ENCODE peak calls at places on chromosomes 12 and 14, in ten cellular contexts. V is Panc1, P is lower lobe of right lung, N is A549, T is aorta, L is RWPE2, K is lung, B is HepG2, M is body of pancreas, F is PC-3. S is an unnamed sample.

GRCh38 chr12:6407206-6407954 is 23.4 kb downstream of the LTBR start:
- ATAC-seq in V (no peak), P (no peak), N (no peak), T (no peak), L (no peak), K (no peak), B (no peak), M (no peak), F (no peak), S (no peak)

GRCh38 chr12:72134934-72135333 is 137.2 kb upstream of the TRHDE start:
- ATAC-seq in V (no peak), P (no peak), N (no peak), T (no peak), L (no peak), K (no peak), B (no peak), M (no peak), F (no peak), S (no peak)

GRCh38 chr12:57237952-57238853 is 8.7 kb downstream of the SHMT2 start:
- ATAC-seq in V (no peak), P (peak; percentile 3), N (no peak), T (no peak), L (no peak), K (no peak), B (peak; percentile 14), M (no peak), F (no peak), S (no peak)

GRCh38 chr14:92601131-92601710 is 87.6 kb downstream of the RIN3 start:
- ATAC-seq in V (no peak), P (no peak), N (no peak), T (no peak), L (no peak), K (no peak), B (no peak), M (no peak), F (no peak), S (no peak)

GRCh38 chr12:40313928-40314327 is 89.1 kb downstream of the LRRK2 start:
- ATAC-seq in V (no peak), P (no peak), N (no peak), T (no peak), L (no peak), K (no peak), B (no peak), M (no peak), F (no peak), S (no peak)

GRCh38 chr12:132909030-132909368 is 21.6 kb upstream of the CHFR start:
- ATAC-seq in V (no peak), P (peak; percentile 18), N (no peak), T (peak; percentile 23), L (no peak), K (no peak), B (no peak), M (no peak), F (peak; percentile 2), S (no peak)

GRCh38 chr12:114976959-114977358 is 293.0 kb upstream of the TBX3 start:
- ATAC-seq in V (no peak), P (no peak), N (peak; percentile 75), T (no peak), L (peak; percentile 92), K (no peak), B (peak; percentile 47), M (no peak), F (peak; percentile 93), S (no peak)

GRCh38 chr12:100573168-100573498 is 351 bp upstream of the GAS2L3 start:
- ATAC-seq in V (no peak), P (no peak), N (peak; percentile 57), T (no peak), L (peak; percentile 54), K (peak; percentile 8), B (no peak), M (peak; percentile 43), F (no peak), S (no peak)

GRCh38 chr14:67943947-67944346 is 124.4 kb downstream of the RAD51B start:
- ATAC-seq in V (peak; percentile 86), P (peak; percentile 87), N (peak; percentile 88), T (peak; percentile 85), L (peak; percentile 48), K (no peak), B (peak; percentile 60), M (peak; percentile 78), F (peak; percentile 29), S (peak; percentile 65)

GRCh38 chr12:13189254-13189653 is 7.3 kb upstream of the EMP1 start:
- ATAC-seq in V (no peak), P (no peak), N (peak; percentile 14), T (peak; percentile 71), L (no peak), K (peak; percentile 51), B (no peak), M (no peak), F (no peak), S (peak; percentile 62)

GRCh38 chr12:108126212-108126611 is 2.9 kb upstream of the WSCD2 start:
- ATAC-seq in V (no peak), P (no peak), N (no peak), T (no peak), L (no peak), K (no peak), B (no peak), M (no peak), F (no peak), S (no peak)

GRCh38 chr14:96121660-96122395 is 82.7 kb downstream of the C14orf132 start:
- ATAC-seq in V (no peak), P (no peak), N (peak; percentile 74), T (no peak), L (peak; percentile 93), K (no peak), B (no peak), M (no peak), F (no peak), S (no peak)

GRCh38 chr12:40587416-40587815 is 104.8 kb upstream of the CNTN1 start:
- ATAC-seq in V (no peak), P (no peak), N (no peak), T (no peak), L (no peak), K (no peak), B (no peak), M (no peak), F (no peak), S (no peak)

GRCh38 chr14:96197969-96198368 is 6.7 kb upstream of the BDKRB2 start:
- ATAC-seq in V (no peak), P (peak; percentile 62), N (no peak), T (peak; percentile 23), L (no peak), K (no peak), B (no peak), M (peak; percentile 15), F (no peak), S (peak; percentile 30)

GRCh38 chr14:63174760-63175191 is 29.5 kb upstream of the RHOJ start:
- ATAC-seq in V (peak; percentile 30), P (peak; percentile 12), N (no peak), T (peak; percentile 77), L (peak; percentile 28), K (peak; percentile 19), B (peak; percentile 66), M (peak; percentile 56), F (peak; percentile 47), S (peak; percentile 72)

DNA sequence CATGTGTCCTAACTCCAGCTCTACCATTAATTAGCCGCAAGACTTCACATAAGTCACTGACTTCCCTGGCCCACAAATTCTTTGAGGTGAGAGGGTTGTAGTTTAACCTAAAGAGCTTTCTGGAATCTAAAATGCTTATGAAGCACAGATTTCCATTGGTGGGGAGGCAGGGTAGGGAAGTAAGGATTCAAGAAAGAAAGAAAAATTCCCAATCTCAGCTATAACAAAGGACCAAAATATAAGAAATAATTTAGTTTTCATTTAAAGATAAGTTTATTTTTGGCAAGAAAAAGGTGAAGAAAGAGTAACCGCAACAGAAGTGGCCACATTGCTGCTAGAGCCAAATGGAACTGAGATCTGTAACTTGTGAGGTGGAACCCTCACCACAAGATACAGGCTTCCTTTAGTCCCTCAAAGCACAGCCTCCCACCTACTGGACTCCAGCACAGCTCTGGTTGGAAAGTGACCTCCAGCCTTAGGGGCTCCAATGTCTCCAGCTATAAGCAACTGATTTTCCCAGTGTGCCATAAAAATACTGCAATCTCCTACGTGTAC is 23.6 kb downstream of the DAD1 start:
- ATAC-seq in V (no peak), P (no peak), N (no peak), T (no peak), L (no peak), K (no peak), B (no peak), M (no peak), F (no peak), S (no peak)
- H3K4me1 ChIP-seq in V (no peaks in the 10 kb centered on the region), P (peaks cover 80% of the 10 kb centered on the region), N (peaks cover 6% of the 10 kb centered on the region), T (no peaks in the 10 kb centered on the region), L (no peaks in the 10 kb centered on the region), K (peaks cover 5% of the 10 kb centered on the region), B (peaks cover 30% of the 10 kb centered on the region), M (peaks cover 39% of the 10 kb centered on the region), F (peaks cover 16% of the 10 kb centered on the region), S (peaks cover 18% of the 10 kb centered on the region)

GRCh38 chr14:102772781-102773570 is 4.3 kb upstream of the TRAF3 start:
- ATAC-seq in V (no peak), P (no peak), N (no peak), T (no peak), L (no peak), K (no peak), B (peak; percentile 7), M (no peak), F (no peak), S (no peak)
- H3K4me1 ChIP-seq in V (peaks cover 7% of the 10 kb centered on the region), P (no peaks in the 10 kb centered on the region), N (peaks cover 19% of the 10 kb centered on the region), T (no peaks in the 10 kb centered on the region), L (peaks cover 2% of the 10 kb centered on the region), K (no peaks in the 10 kb centered on the region), B (peaks cover 48% of the 10 kb centered on the region), M (no peaks in the 10 kb centered on the region), F (peaks cover 18% of the 10 kb centered on the region), S (no peaks in the 10 kb centered on the region)

GRCh38 chr14:73774244-73774575 is 60.0 kb upstream of the PNMA1 start:
- ATAC-seq in V (no peak), P (no peak), N (no peak), T (no peak), L (no peak), K (no peak), B (no peak), M (no peak), F (no peak), S (no peak)
- H3K4me1 ChIP-seq in V (peaks cover 52% of the 10 kb centered on the region), P (peaks cover 93% of the 10 kb centered on the region), N (peaks cover 12% of the 10 kb centered on the region), T (no peaks in the 10 kb centered on the region), L (peaks cover 21% of the 10 kb centered on the region), K (peaks cover 24% of the 10 kb centered on the region), B (peaks cover 78% of the 10 kb centered on the region), M (peaks cover 57% of the 10 kb centered on the region), F (peaks cover 2% of the 10 kb centered on the region), S (peaks cover 44% of the 10 kb centered on the region)

GRCh38 chr12:979355-979754 is 11.7 kb upstream of the ERC1 start:
- ATAC-seq in V (no peak), P (no peak), N (no peak), T (no peak), L (no peak), K (no peak), B (no peak), M (no peak), F (no peak), S (no peak)

GRCh38 chr12:971991-972390 is 19.0 kb upstream of the ERC1 start:
- ATAC-seq in V (no peak), P (no peak), N (no peak), T (no peak), L (no peak), K (no peak), B (no peak), M (no peak), F (no peak), S (no peak)

GRCh38 chr12:974281-974862 is 16.7 kb upstream of the ERC1 start:
- ATAC-seq in V (no peak), P (no peak), N (no peak), T (no peak), L (no peak), K (no peak), B (no peak), M (no peak), F (no peak), S (no peak)

GRCh38 chr12:977163-977562 is 13.9 kb upstream of the ERC1 start:
- ATAC-seq in V (no peak), P (no peak), N (no peak), T (no peak), L (no peak), K (no peak), B (no peak), M (no peak), F (no peak), S (no peak)

GRCh38 chr12:976644-977043 is 14.4 kb upstream of the ERC1 start:
- ATAC-seq in V (no peak), P (no peak), N (no peak), T (no peak), L (no peak), K (no peak), B (no peak), M (no peak), F (no peak), S (no peak)
- H3K4me1 ChIP-seq in V (no peaks in the 10 kb centered on the region), P (no peaks in the 10 kb centered on the region), N (no peaks in the 10 kb centered on the region), T (no peaks in the 10 kb centered on the region), L (peaks cover 6% of the 10 kb centered on the region), K (no peaks in the 10 kb centered on the region), B (no peaks in the 10 kb centered on the region), M (no peaks in the 10 kb centered on the region), F (peaks cover 8% of the 10 kb centered on the region), S (no peaks in the 10 kb centered on the region)